ENCODE peak calls at places on chromosomes 4 and X, in six cellular contexts. One of them, this sample, is unnamed.

GRCh38 chrX:68273887-68274286 is 159.4 kb downstream of the OPHN1 start:
- DNase-seq in progenitor cell of endocrine pancreas: no peak
- DNase-seq in LoVo: no peak
- DNase-seq in NCI-H1105: no peak
- DNase-seq in colonic mucosa: no peak
- DNase-seq in A172: no peak
- DNase-seq in this sample: no peak

GRCh38 chr4:891747-892146 is 40.4 kb downstream of the GAK start:
- DNase-seq in LoVo: no peak
- DNase-seq in progenitor cell of endocrine pancreas: no peak
- DNase-seq in NCI-H1105: no peak
- DNase-seq in colonic mucosa: no peak
- DNase-seq in A172: no peak
- DNase-seq in this sample: no peak

GRCh38 chr4:83855044-83855443 is 319.1 kb downstream of the GPAT3 start:
- DNase-seq in LoVo: peak
- DNase-seq in progenitor cell of endocrine pancreas: no peak
- DNase-seq in A172: peak
- DNase-seq in colonic mucosa: no peak
- DNase-seq in NCI-H1105: no peak
- DNase-seq in this sample: peak

GRCh38 chrX:133302775-133303445 is 84.8 kb upstream of the TFDP3 start:
- DNase-seq in colonic mucosa: no peak
- DNase-seq in A172: peak
- DNase-seq in progenitor cell of endocrine pancreas: no peak
- DNase-seq in LoVo: no peak
- DNase-seq in NCI-H1105: no peak
- DNase-seq in this sample: no peak

GRCh38 chr4:47525154-47525819 is 40.2 kb downstream of the ATP10D start:
- DNase-seq in NCI-H1105: no peak
- DNase-seq in A172: peak
- DNase-seq in progenitor cell of endocrine pancreas: no peak
- DNase-seq in LoVo: no peak
- DNase-seq in colonic mucosa: no peak
- DNase-seq in this sample: peak

GRCh38 chr4:2510351-2511259 is 25.8 kb upstream of the FAM193A start:
- DNase-seq in colonic mucosa: no peak
- DNase-seq in A172: no peak
- DNase-seq in NCI-H1105: no peak
- DNase-seq in LoVo: no peak
- DNase-seq in progenitor cell of endocrine pancreas: no peak
- DNase-seq in this sample: no peak

GRCh38 chr4:83548151-83548905 is 12.4 kb downstream of the GPAT3 start:
- DNase-seq in NCI-H1105: peak
- DNase-seq in LoVo: peak
- DNase-seq in progenitor cell of endocrine pancreas: no peak
- DNase-seq in A172: peak
- DNase-seq in colonic mucosa: peak
- DNase-seq in this sample: peak

GRCh38 chr4:69881173-69881773 is 21.3 kb upstream of the SULT1E1 start:
- DNase-seq in NCI-H1105: peak
- DNase-seq in progenitor cell of endocrine pancreas: no peak
- DNase-seq in colonic mucosa: peak
- DNase-seq in A172: peak
- DNase-seq in LoVo: peak
- DNase-seq in this sample: peak

GRCh38 chrX:50691820-50692219 is 122.2 kb downstream of the SHROOM4 start:
- DNase-seq in progenitor cell of endocrine pancreas: no peak
- DNase-seq in LoVo: peak
- DNase-seq in A172: peak
- DNase-seq in colonic mucosa: peak
- DNase-seq in NCI-H1105: peak
- DNase-seq in this sample: peak

GRCh38 chrX:6266041-6266440 is 37.4 kb upstream of the NLGN4X start:
- DNase-seq in progenitor cell of endocrine pancreas: no peak
- DNase-seq in NCI-H1105: no peak
- DNase-seq in LoVo: no peak
- DNase-seq in colonic mucosa: no peak
- DNase-seq in A172: no peak
- DNase-seq in this sample: no peak

GRCh38 chr4:151099976-151100417 is 569 bp downstream of the RPS3A start:
- DNase-seq in LoVo: no peak
- DNase-seq in NCI-H1105: no peak
- DNase-seq in A172: no peak
- DNase-seq in progenitor cell of endocrine pancreas: no peak
- DNase-seq in colonic mucosa: no peak
- DNase-seq in this sample: no peak

GRCh38 chrX:46621572-46621971 is 48.0 kb downstream of the CHST7 start:
- DNase-seq in LoVo: no peak
- DNase-seq in progenitor cell of endocrine pancreas: no peak
- DNase-seq in A172: no peak
- DNase-seq in colonic mucosa: no peak
- DNase-seq in NCI-H1105: no peak
- DNase-seq in this sample: no peak

GRCh38 chrX:40158036-40158706 is 60.4 kb upstream of the BCOR start:
- DNase-seq in NCI-H1105: peak
- DNase-seq in LoVo: no peak
- DNase-seq in colonic mucosa: no peak
- DNase-seq in A172: no peak
- DNase-seq in progenitor cell of endocrine pancreas: no peak
- DNase-seq in this sample: no peak

GRCh38 chr4:970046-970745 is 3.2 kb downstream of the DGKQ start:
- DNase-seq in A172: no peak
- DNase-seq in progenitor cell of endocrine pancreas: no peak
- DNase-seq in colonic mucosa: peak
- DNase-seq in NCI-H1105: no peak
- DNase-seq in LoVo: no peak
- DNase-seq in this sample: no peak

GRCh38 chr4:124529131-124529530 is 183.4 kb downstream of the ANKRD50 start:
- DNase-seq in NCI-H1105: no peak
- DNase-seq in A172: no peak
- DNase-seq in progenitor cell of endocrine pancreas: no peak
- DNase-seq in colonic mucosa: no peak
- DNase-seq in LoVo: no peak
- DNase-seq in this sample: no peak

This sample was measured in RWPE1.